ENCODE peak calls at places on chromosomes 7 and 10, in eight cellular contexts. U is CD8-positive, alpha-beta T cell; B is hepatocyte; E is transverse colon; S is neuronal stem cell; K is vagina; Y is psoas muscle; T is thyroid gland. N is an unnamed sample.

GRCh38 chr7:50267525-50268041 is 36.9 kb upstream of the IKZF1 start:
- DNase-seq in U (peak), B (no peak), E (no peak), S (no peak), K (no peak), Y (no peak), T (no peak), N (no peak)

GRCh38 chr10:84204122-84204521 is 9.8 kb downstream of the CDHR1 start:
- DNase-seq in U (no peak), B (no peak), E (no peak), S (no peak), K (no peak), Y (no peak), T (no peak), N (no peak)

GRCh38 chr10:24622781-24623301 is 100.8 kb downstream of the ARHGAP21 start:
- DNase-seq in U (no peak), B (no peak), E (no peak), S (no peak), K (no peak), Y (no peak), T (no peak), N (no peak)

GRCh38 chr10:130336612-130337304 is 200.6 kb downstream of the GLRX3 start:
- DNase-seq in U (no peak), B (no peak), E (no peak), S (no peak), K (peak), Y (no peak), T (no peak), N (peak)

GRCh38 chr10:77085344-77085743 is 552.3 kb downstream of the KCNMA1 start:
- DNase-seq in U (no peak), B (no peak), E (no peak), S (no peak), K (no peak), Y (no peak), T (no peak), N (no peak)

GRCh38 chr7:27172823-27173411 is 1.2 kb downstream of the HOXA10 start:
- DNase-seq in U (peak), B (no peak), E (peak), S (no peak), K (no peak), Y (peak), T (no peak), N (peak)

GRCh38 chr10:97175586-97175985 is 10.2 kb downstream of the SLIT1 start:
- DNase-seq in U (no peak), B (no peak), E (no peak), S (no peak), K (no peak), Y (no peak), T (no peak), N (no peak)

GRCh38 chr10:68633816-68634466 is 73.8 kb downstream of the TET1 start:
- DNase-seq in U (no peak), B (no peak), E (no peak), S (no peak), K (no peak), Y (no peak), T (peak), N (no peak)

GRCh38 chr10:80357000-80357803 is 621 bp downstream of the DYDC2 start:
- DNase-seq in U (no peak), B (peak), E (peak), S (peak), K (no peak), Y (no peak), T (peak), N (peak)

GRCh38 chr7:85554294-85554877 is 367.5 kb upstream of the SEMA3D start:
- DNase-seq in U (no peak), B (peak), E (no peak), S (peak), K (no peak), Y (no peak), T (no peak), N (peak)

GRCh38 chr7:158957921-158958471 is 101.6 kb downstream of the DYNC2I1 start:
- DNase-seq in U (peak), B (no peak), E (peak), S (no peak), K (no peak), Y (no peak), T (peak), N (peak)

GRCh38 chr7:43577485-43577951 is 5.4 kb upstream of the STK17A start:
- DNase-seq in U (no peak), B (peak), E (no peak), S (no peak), K (no peak), Y (no peak), T (no peak), N (no peak)

GRCh38 chr7:124887247-124887646 is 42.4 kb downstream of the POT1 start:
- DNase-seq in U (no peak), B (no peak), E (no peak), S (no peak), K (no peak), Y (no peak), T (no peak), N (no peak)

DNA sequence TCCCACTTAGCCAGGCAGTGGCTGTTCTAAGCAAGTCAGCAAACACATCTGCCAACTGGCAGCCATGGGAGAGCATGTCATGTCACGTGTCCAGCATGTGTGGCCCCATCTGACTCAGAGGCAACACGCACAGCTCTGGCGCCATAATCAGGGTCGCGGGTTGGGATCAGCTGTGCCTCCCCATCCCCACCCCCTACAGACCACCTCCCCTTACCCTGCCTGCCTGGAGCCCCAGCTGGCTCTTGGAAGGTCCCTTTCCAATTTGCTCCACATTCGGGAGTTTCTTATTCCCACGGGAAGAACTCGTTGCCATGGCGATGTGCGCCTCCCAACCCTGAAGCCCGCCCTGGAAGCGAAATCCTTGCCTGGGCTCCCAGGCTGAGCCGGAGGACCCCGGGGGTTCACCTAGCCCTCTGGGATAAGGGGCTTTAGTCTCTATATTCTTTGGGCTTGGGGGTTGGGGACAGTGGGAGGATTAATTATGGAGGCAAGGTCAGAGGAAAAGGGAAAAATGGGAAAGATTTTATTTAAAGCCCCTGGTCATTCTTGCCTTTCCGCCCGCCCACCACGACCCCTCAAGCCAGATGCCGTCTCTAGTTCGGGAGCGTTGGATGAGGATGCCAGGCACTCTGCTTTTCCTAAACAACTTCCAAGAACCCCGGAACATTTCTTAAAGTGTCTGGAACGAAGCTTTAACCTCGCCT is 283.7 kb downstream of the ZEB1 start:
- DNase-seq in U (no peak), B (peak), E (peak), S (peak), K (peak), Y (peak), T (peak), N (peak)
- H3K27ac ChIP-seq in U (no peak), B (peak), E (peak), S (peak), K (peak), Y (peak), T (peak), N (peak)

GRCh38 chr10:102661614-102662133 is 17.4 kb downstream of the TRIM8 start:
- DNase-seq in U (no peak), B (no peak), E (no peak), S (no peak), K (no peak), Y (no peak), T (no peak), N (no peak)
- H3K27ac ChIP-seq in U (no peak), B (no peak), E (peak), S (no peak), K (peak), Y (no peak), T (no peak), N (no peak)

DNA sequence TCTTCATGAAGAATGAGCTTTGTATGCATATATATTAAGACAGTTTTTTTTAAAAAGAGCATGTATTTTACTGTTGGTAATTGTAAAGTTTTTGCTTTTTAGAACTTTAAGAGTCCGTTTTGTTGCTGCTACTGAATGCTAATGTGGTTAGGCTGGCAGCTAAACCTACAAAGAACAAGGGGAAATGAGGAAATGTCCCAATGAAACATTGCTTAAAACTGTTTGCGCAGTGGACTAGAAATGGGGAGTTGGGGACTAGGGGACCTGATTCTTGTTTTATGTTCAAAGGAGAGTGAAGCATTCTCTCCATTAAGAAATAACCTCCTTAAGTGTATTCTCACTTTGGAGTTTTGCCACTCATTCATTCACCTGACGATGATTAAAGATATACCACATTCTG is 5.7 kb downstream of the NRF1 start:
- DNase-seq in U (no peak), B (no peak), E (no peak), S (no peak), K (no peak), Y (no peak), T (no peak), N (no peak)
- H3K27ac ChIP-seq in U (no peak), B (no peak), E (no peak), S (no peak), K (no peak), Y (no peak), T (no peak), N (no peak)

DNA sequence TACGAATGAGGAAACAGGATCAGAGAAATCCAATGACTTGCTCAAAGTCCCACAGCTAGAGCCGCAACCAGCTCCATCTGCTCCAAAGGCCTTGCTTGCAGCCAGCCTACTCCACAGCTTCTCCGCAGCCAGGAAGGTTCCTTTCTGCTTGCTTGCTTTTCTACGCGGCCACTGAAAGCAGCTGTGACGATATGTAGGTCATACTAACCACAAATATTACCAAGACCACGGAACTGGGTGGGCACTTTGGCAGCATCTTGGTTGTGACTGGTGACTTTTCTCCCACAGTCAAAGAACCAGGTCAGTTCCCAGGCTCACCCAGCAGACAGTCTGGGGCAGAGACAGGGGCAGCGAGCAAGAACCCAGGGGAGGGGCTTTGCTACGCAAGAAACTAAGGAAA is 86.4 kb downstream of the FAM53B start:
- DNase-seq in U (no peak), B (no peak), E (no peak), S (no peak), K (no peak), Y (no peak), T (peak), N (no peak)
- H3K27ac ChIP-seq in U (peak), B (no peak), E (peak), S (no peak), K (peak), Y (peak), T (peak), N (no peak)

DNA sequence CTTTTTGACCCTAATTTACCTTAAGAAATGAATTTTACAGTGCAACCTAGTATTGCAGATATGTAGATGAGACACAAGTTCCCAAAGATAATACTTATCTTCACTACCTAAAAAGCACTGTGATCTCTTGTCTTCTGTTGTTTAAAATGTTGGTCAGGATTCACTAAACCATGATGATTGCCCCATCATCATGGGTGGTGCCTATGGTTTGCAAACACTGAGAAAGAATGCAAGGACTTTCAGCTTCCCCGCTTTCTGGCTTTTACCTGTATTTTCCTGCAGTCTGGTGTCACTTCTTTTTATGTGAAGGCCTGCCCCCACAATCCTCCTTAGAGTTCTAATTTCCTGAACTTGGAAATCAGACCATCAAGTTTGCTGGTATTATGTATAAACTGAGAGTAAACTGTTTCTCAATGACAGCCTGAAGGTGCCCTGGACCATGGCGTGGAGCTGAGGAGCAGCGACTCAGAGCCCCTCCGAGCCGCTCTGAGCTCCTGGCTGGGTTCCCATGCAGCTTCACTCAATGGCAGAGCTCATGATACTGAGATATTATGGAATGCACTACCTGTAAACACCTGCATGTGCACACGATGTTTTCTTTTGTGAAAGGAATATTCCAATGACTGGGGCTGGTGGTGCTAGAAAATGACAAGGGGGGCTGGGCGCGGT is 118.4 kb upstream of the EFCAB10 start:
- DNase-seq in U (no peak), B (no peak), E (no peak), S (no peak), K (no peak), Y (no peak), T (peak), N (no peak)
- H3K27ac ChIP-seq in U (no peak), B (no peak), E (no peak), S (no peak), K (no peak), Y (no peak), T (no peak), N (no peak)

N was measured in pancreas.